ENCODE peak calls at places on chromosomes 7 and 10, in six cellular contexts. Z is MV-4-11, G is activated T-cell treated with anti-CD3 and anti-CD28 coated beads for 24 hours, C is Ammon's horn, M is sciatic nerve, Q is COLO829. W is an unnamed sample.

GRCh38 chr10:48309711-48310226 is 3.3 kb downstream of the MAPK8 start:
- DNase-seq in Q (no peak), G (no peak), M (no peak), C (no peak), Z (no peak), W (peak)

GRCh38 chr7:155764432-155764798 is 47.8 kb downstream of the SHH start:
- DNase-seq in M (no peak), Q (no peak), G (peak), C (no peak), Z (peak), W (no peak)

GRCh38 chr7:143171697-143172096 is 11.5 kb upstream of the TAS2R39 start:
- DNase-seq in G (no peak), C (no peak), M (no peak), Q (no peak), Z (no peak), W (no peak)

GRCh38 chr10:3399756-3400155 is 227.2 kb upstream of the PITRM1 start:
- DNase-seq in C (no peak), M (no peak), Z (no peak), Q (peak), G (no peak), W (no peak)

GRCh38 chr7:158357898-158358821 is 229.5 kb downstream of the PTPRN2 start:
- DNase-seq in Z (no peak), M (no peak), G (no peak), Q (no peak), C (peak), W (no peak)

GRCh38 chr7:151519765-151520418 is at the start of gene RHEB:
- DNase-seq in Z (peak), C (peak), Q (peak), M (peak), G (peak), W (peak)

GRCh38 chr7:84524714-84525694 is 330.4 kb upstream of the SEMA3A start:
- DNase-seq in Z (no peak), C (no peak), M (no peak), G (no peak), Q (no peak), W (no peak)

GRCh38 chr7:52302765-52303520 is 732.5 kb upstream of the POM121L12 start:
- DNase-seq in Q (no peak), C (no peak), Z (no peak), M (no peak), G (no peak), W (no peak)

GRCh38 chr7:12436896-12437535 is 33.4 kb upstream of the VWDE start:
- DNase-seq in G (no peak), Q (no peak), M (no peak), Z (no peak), C (peak), W (no peak)